ENCODE peak calls at places on chromosomes 1 and 21, in nine cellular contexts. U is epithelial cell of esophagus, C is CD14-positive monocyte, W is fibroblast of the aortic adventitia, V is uterus, F is IMR-90, D is fibroblast of villous mesenchyme, B is fibroblast of mammary gland, Z is astrocyte of the spinal cord. G is an unnamed sample.

GRCh38 chr1:158011714-158012113 is 18.3 kb downstream of the KIRREL1 start:
- DNase-seq in F (peak), C (no peak), V (no peak), B (peak), Z (no peak), U (no peak), W (peak), D (peak), G (no peak)

GRCh38 chr1:44890007-44890406 is 47.0 kb upstream of the PTCH2 start:
- DNase-seq in B (no peak), F (no peak), Z (peak), W (no peak), V (no peak), C (no peak), U (no peak), D (no peak), G (no peak)

GRCh38 chr1:226364129-226364899 is 43.6 kb downstream of the PARP1 start:
- DNase-seq in B (no peak), W (no peak), Z (no peak), U (no peak), V (no peak), C (no peak), D (peak), F (peak), G (no peak)

GRCh38 chr1:232600430-232601258 is 29.3 kb downstream of the SIPA1L2 start:
- DNase-seq in U (no peak), B (no peak), F (peak), Z (peak), W (no peak), D (no peak), V (no peak), C (no peak), G (no peak)

GRCh38 chr1:98388431-98388830 is 273.1 kb upstream of the SNX7 start:
- DNase-seq in D (peak), W (peak), U (peak), C (peak), Z (peak), F (peak), V (no peak), B (peak), G (peak)

GRCh38 chr1:90712931-90713618 is 4.0 kb downstream of the BARHL2 start:
- DNase-seq in F (no peak), D (no peak), C (no peak), Z (no peak), V (no peak), W (no peak), B (no peak), U (no peak), G (no peak)

GRCh38 chr1:223258751-223259177 is 105.2 kb downstream of the SUSD4 start:
- DNase-seq in U (peak), C (no peak), D (peak), Z (peak), W (peak), V (no peak), F (peak), B (peak), G (peak)

GRCh38 chr1:154478013-154478412 is 24.0 kb upstream of the TDRD10 start:
- DNase-seq in F (no peak), Z (no peak), V (no peak), W (no peak), C (no peak), B (no peak), U (no peak), D (no peak), G (no peak)

GRCh38 chr21:34553199-34553952 is 41.4 kb upstream of the KCNE1 start:
- DNase-seq in D (peak), U (peak), V (no peak), Z (peak), F (peak), W (peak), B (peak), C (no peak), G (peak)

GRCh38 chr1:36148821-36149236 is 457 bp downstream of the TRAPPC3 start:
- DNase-seq in W (peak), D (no peak), F (no peak), U (no peak), C (no peak), V (no peak), B (no peak), Z (no peak), G (no peak)

GRCh38 chr1:67590329-67590728 is 94.7 kb upstream of the GADD45A start:
- DNase-seq in B (peak), D (peak), C (no peak), F (peak), V (peak), U (no peak), W (peak), Z (no peak), G (no peak)

GRCh38 chr1:240808381-240808780 is 196.4 kb upstream of the GREM2 start:
- DNase-seq in Z (no peak), U (peak), C (no peak), B (no peak), F (no peak), W (no peak), D (no peak), V (no peak), G (no peak)

GRCh38 chr1:228037401-228038386 is 30.9 kb downstream of the WNT3A start:
- DNase-seq in C (no peak), W (no peak), V (no peak), D (no peak), B (peak), F (peak), U (peak), Z (no peak), G (peak)

GRCh38 chr1:171929121-171929520 is 87.8 kb downstream of the DNM3 start:
- DNase-seq in U (no peak), V (no peak), F (no peak), D (no peak), Z (no peak), W (no peak), B (no peak), C (no peak), G (no peak)

GRCh38 chr1:1349256-1350012 is at the start of gene DVL1:
- DNase-seq in Z (peak), W (peak), F (peak), B (peak), D (peak), U (peak), C (no peak), V (peak), G (no peak)

GRCh38 chr1:117561551-117561950 is 44.3 kb upstream of the TENT5C start:
- DNase-seq in Z (no peak), C (no peak), V (no peak), D (no peak), B (no peak), W (no peak), U (no peak), F (no peak), G (no peak)

GRCh38 chr1:85320371-85321131 is 44.1 kb upstream of the BCL10 start:
- DNase-seq in C (no peak), U (peak), Z (peak), D (peak), W (peak), F (peak), B (peak), V (no peak), G (no peak)

GRCh38 chr1:171803056-171803455 is 21.6 kb downstream of the METTL13 start:
- DNase-seq in V (peak), C (no peak), F (peak), W (peak), B (peak), U (no peak), D (peak), Z (no peak), G (peak)

GRCh38 chr1:20729990-20730689 is 2.4 kb downstream of the SH2D5 start:
- DNase-seq in U (no peak), W (no peak), F (no peak), C (no peak), V (no peak), D (no peak), B (no peak), Z (no peak), G (no peak)

GRCh38 chr1:153542956-153543737 is 2.4 kb upstream of the S100A5 start:
- DNase-seq in F (no peak), C (no peak), Z (no peak), B (peak), W (no peak), V (no peak), U (peak), D (no peak), G (no peak)

DNA sequence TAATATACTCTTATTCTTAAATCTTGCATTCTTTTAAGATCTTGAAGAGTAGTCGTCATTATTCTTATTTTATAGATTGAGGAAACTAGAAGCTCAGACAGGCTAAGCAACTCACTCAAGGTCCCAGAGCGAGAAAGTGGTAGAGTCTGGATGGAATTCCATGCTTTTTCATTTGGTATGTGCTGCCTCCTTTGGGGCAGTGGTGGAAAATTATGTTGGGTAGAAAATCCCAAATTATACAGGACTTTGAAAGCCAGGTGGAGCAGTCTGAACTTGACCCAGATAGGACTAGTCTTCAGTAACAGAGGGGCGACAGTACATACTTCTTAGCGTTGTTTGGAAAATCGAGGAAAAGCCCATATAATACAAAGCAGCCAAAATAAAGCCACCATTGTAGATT is 205.6 kb downstream of the ATG4C start:
- DNase-seq in U (no peak), Z (no peak), D (peak), F (no peak), V (no peak), W (no peak), B (no peak), C (no peak), G (peak)
- TF ChIP-seq CTCF in U (no peak), Z (peak), D (peak), F (peak), V (no peak), W (no peak), B (peak), C (no peak), G (no peak)

DNA sequence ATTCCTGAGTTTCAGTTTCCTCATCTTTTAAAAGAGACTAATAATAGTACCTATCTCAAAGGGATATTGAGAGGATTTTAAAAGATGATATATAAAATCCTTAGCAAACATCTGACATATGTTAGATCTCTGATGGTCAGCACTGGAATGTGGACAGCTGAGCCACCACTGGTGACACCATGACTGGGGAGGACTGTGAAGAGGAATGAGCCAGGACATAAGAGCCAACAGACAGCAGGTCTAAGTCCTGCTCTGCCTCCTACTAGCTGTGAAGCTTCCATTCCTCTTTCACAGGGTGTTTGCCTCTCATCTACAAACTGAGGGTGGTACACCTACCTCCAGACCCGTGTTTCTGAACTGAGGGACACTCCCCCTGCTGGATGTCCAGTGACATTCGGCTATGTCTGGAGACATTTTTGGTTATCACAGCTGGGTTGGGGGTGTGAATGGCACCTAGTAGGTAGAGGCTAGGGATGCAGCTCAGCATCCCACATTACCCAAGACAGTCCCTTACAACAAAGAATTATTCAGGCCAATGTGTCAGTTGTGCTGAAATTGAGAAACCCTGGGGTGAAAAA is 109.1 kb upstream of the OLIG2 start:
- DNase-seq in Z (no peak), W (no peak), V (no peak), F (no peak), C (no peak), D (no peak), B (peak), U (no peak), G (peak)
- TF ChIP-seq CTCF in Z (peak), W (peak), V (no peak), F (no peak), C (peak), D (peak), B (peak), U (no peak), G (no peak)

GRCh38 chr1:225343618-225344017 is 84.2 kb downstream of the LBR start:
- DNase-seq in D (peak), W (peak), Z (peak), V (no peak), C (no peak), B (peak), F (peak), U (peak), G (peak)
- TF ChIP-seq CTCF in D (peak), W (peak), Z (peak), V (no peak), C (no peak), B (peak), F (no peak), U (peak), G (peak)

DNA sequence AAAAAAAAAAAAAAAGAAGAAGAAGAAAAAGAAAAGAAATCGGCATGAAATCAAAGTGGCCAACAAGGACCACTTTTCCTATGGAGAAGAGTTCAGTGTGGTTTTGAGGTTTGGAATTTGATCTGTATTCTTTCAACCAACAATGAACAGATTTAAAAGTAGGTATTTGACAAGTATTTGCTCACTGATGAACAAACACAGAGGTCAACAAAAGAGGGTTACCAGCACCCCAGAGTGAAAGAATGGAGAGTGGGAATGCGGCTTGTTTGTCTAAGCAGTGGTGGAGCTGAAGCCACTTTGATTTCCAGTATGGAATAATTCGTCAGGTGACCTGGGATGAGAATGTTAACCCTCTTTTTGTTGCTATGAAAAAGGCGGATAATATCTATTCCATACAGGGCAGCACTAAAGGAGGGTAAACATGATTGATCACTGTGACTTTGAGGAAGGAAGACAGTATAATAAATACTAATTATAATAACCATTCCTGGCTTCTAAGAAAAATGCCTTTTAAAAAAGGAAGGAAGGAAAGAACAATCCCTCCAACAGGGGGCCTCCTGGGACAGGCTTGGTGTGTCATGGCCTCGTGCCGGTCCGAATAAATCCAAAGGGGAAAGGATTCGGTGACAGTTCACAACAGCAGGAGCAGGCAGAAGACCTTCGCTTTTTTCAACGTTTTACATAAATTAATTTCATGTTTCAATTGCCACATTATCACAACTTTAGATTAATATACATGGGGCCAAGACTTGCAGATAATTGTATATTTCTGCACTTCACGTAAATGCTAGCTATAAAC is 37.2 kb upstream of the SIM2 start:
- DNase-seq in B (peak), D (peak), C (no peak), W (peak), V (no peak), Z (peak), U (peak), F (peak), G (peak)
- TF ChIP-seq CTCF in B (peak), D (peak), C (no peak), W (peak), V (no peak), Z (peak), U (peak), F (peak), G (peak)

GRCh38 chr1:243917863-243918565 is 68.0 kb upstream of the AKT3 start:
- DNase-seq in V (peak), U (no peak), W (peak), F (peak), D (peak), C (no peak), Z (peak), B (peak), G (no peak)

GRCh38 chr1:243916160-243916559 is 66.1 kb upstream of the AKT3 start:
- DNase-seq in W (no peak), D (no peak), C (no peak), U (peak), F (peak), Z (no peak), V (no peak), B (no peak), G (peak)

GRCh38 chr1:243912347-243912746 is 62.3 kb upstream of the AKT3 start:
- DNase-seq in D (no peak), U (no peak), F (no peak), B (no peak), Z (no peak), V (no peak), W (no peak), C (no peak), G (no peak)

GRCh38 chr1:243921113-243921512 is 71.1 kb upstream of the AKT3 start:
- DNase-seq in C (no peak), D (no peak), W (no peak), B (no peak), U (no peak), V (no peak), Z (no peak), F (no peak), G (no peak)

GRCh38 chr1:243917177-243917862 is 67.3 kb upstream of the AKT3 start:
- DNase-seq in V (peak), D (peak), F (peak), C (no peak), B (peak), Z (peak), U (peak), W (peak), G (no peak)
- TF ChIP-seq CTCF in V (peak), D (no peak), F (peak), C (no peak), B (peak), Z (peak), U (no peak), W (peak), G (no peak)